ENCODE peak calls at places on chromosomes 4 and X, in seven cellular contexts. One of them, this sample, is unnamed.

GRCh38 chr4:110245567-110245966 is 47.2 kb upstream of the ELOVL6 start:
- DNase-seq in germinal center: no peak
- DNase-seq in CD4-positive, alpha-beta memory T cell: no peak
- DNase-seq in RCC 7860: no peak
- DNase-seq in RKO: peak; percentile 51
- DNase-seq in activated CD8-positive, alpha-beta T cell treated with anti-CD3 and anti-CD28 coated beads for 36 hours: no peak
- DNase-seq in upper lobe of right lung: no peak
- DNase-seq in this sample: no peak

GRCh38 chr4:132955146-132955545 is 193.9 kb upstream of the PCDH10 start:
- DNase-seq in RCC 7860: no peak
- DNase-seq in CD4-positive, alpha-beta memory T cell: no peak
- DNase-seq in upper lobe of right lung: no peak
- DNase-seq in germinal center: no peak
- DNase-seq in activated CD8-positive, alpha-beta T cell treated with anti-CD3 and anti-CD28 coated beads for 36 hours: no peak
- DNase-seq in RKO: no peak
- DNase-seq in this sample: no peak

GRCh38 chr4:132333723-132334045 is 815.4 kb upstream of the PCDH10 start:
- DNase-seq in upper lobe of right lung: no peak
- DNase-seq in CD4-positive, alpha-beta memory T cell: no peak
- DNase-seq in activated CD8-positive, alpha-beta T cell treated with anti-CD3 and anti-CD28 coated beads for 36 hours: no peak
- DNase-seq in germinal center: no peak
- DNase-seq in RKO: no peak
- DNase-seq in RCC 7860: no peak
- DNase-seq in this sample: no peak

GRCh38 chr4:52789774-52790173 is 38.5 kb upstream of the ERVMER34-1 start:
- DNase-seq in upper lobe of right lung: no peak
- DNase-seq in RKO: no peak
- DNase-seq in CD4-positive, alpha-beta memory T cell: no peak
- DNase-seq in RCC 7860: no peak
- DNase-seq in germinal center: no peak
- DNase-seq in activated CD8-positive, alpha-beta T cell treated with anti-CD3 and anti-CD28 coated beads for 36 hours: no peak
- DNase-seq in this sample: no peak

GRCh38 chr4:54898163-54898562 is 227.2 kb downstream of the KDR start:
- DNase-seq in RKO: no peak
- DNase-seq in RCC 7860: no peak
- DNase-seq in upper lobe of right lung: no peak
- DNase-seq in germinal center: no peak
- DNase-seq in activated CD8-positive, alpha-beta T cell treated with anti-CD3 and anti-CD28 coated beads for 36 hours: no peak
- DNase-seq in CD4-positive, alpha-beta memory T cell: no peak
- DNase-seq in this sample: no peak

GRCh38 chrX:72128881-72129280 is 2.8 kb downstream of the RTL5 start:
- DNase-seq in activated CD8-positive, alpha-beta T cell treated with anti-CD3 and anti-CD28 coated beads for 36 hours: peak; percentile 27
- DNase-seq in germinal center: peak; percentile 7
- DNase-seq in RCC 7860: no peak
- DNase-seq in upper lobe of right lung: no peak
- DNase-seq in CD4-positive, alpha-beta memory T cell: no peak
- DNase-seq in RKO: peak; percentile 26
- DNase-seq in this sample: no peak

GRCh38 chr4:85677286-85677685 is 202.3 kb downstream of the ARHGAP24 start:
- DNase-seq in upper lobe of right lung: no peak
- DNase-seq in germinal center: no peak
- DNase-seq in RKO: no peak
- DNase-seq in CD4-positive, alpha-beta memory T cell: no peak
- DNase-seq in activated CD8-positive, alpha-beta T cell treated with anti-CD3 and anti-CD28 coated beads for 36 hours: no peak
- DNase-seq in RCC 7860: no peak
- DNase-seq in this sample: peak; percentile 27

GRCh38 chr4:138055890-138056289 is 186.3 kb downstream of the SLC7A11 start:
- DNase-seq in activated CD8-positive, alpha-beta T cell treated with anti-CD3 and anti-CD28 coated beads for 36 hours: no peak
- DNase-seq in CD4-positive, alpha-beta memory T cell: no peak
- DNase-seq in upper lobe of right lung: no peak
- DNase-seq in RCC 7860: no peak
- DNase-seq in germinal center: no peak
- DNase-seq in RKO: peak; percentile 49
- DNase-seq in this sample: no peak

GRCh38 chr4:47646372-47646771 is 161.3 kb downstream of the ATP10D start:
- DNase-seq in activated CD8-positive, alpha-beta T cell treated with anti-CD3 and anti-CD28 coated beads for 36 hours: no peak
- DNase-seq in germinal center: no peak
- DNase-seq in CD4-positive, alpha-beta memory T cell: no peak
- DNase-seq in RCC 7860: no peak
- DNase-seq in upper lobe of right lung: no peak
- DNase-seq in RKO: no peak
- DNase-seq in this sample: no peak

GRCh38 chr4:108205859-108206258 is 37.1 kb upstream of the LEF1 start:
- DNase-seq in upper lobe of right lung: no peak
- DNase-seq in activated CD8-positive, alpha-beta T cell treated with anti-CD3 and anti-CD28 coated beads for 36 hours: peak; percentile 25
- DNase-seq in RKO: no peak
- DNase-seq in CD4-positive, alpha-beta memory T cell: no peak
- DNase-seq in germinal center: no peak
- DNase-seq in RCC 7860: no peak
- DNase-seq in this sample: no peak

GRCh38 chr4:168039593-168039992 is 52.7 kb upstream of the ANXA10 start:
- DNase-seq in activated CD8-positive, alpha-beta T cell treated with anti-CD3 and anti-CD28 coated beads for 36 hours: no peak
- DNase-seq in upper lobe of right lung: no peak
- DNase-seq in CD4-positive, alpha-beta memory T cell: no peak
- DNase-seq in RCC 7860: no peak
- DNase-seq in germinal center: no peak
- DNase-seq in RKO: no peak
- DNase-seq in this sample: no peak